ENCODE peak calls at places on chromosomes 5 and 9, in seven cellular contexts. H is PC-3, N is DMS53, C is HFF-Myc, E is spleen, K is mesendoderm, L is hypothalamus. S is an unnamed sample.

GRCh38 chr5:140631831-140632365 is 1.1 kb downstream of the CD14 start:
- DNase-seq in K (no peak), L (no peak), N (peak), E (peak), C (no peak), H (no peak), S (no peak)

GRCh38 chr9:135154050-135154570 is 66.6 kb downstream of the OLFM1 start:
- DNase-seq in C (no peak), L (no peak), N (no peak), K (no peak), H (no peak), E (no peak), S (no peak)

GRCh38 chr5:127064253-127064652 is 9.0 kb downstream of the C5orf63 start:
- DNase-seq in N (no peak), E (no peak), L (no peak), H (no peak), K (no peak), C (no peak), S (no peak)

GRCh38 chr5:127440831-127441230 is 76.6 kb upstream of the PRRC1 start:
- DNase-seq in L (no peak), H (no peak), N (no peak), K (no peak), E (no peak), C (no peak), S (no peak)

GRCh38 chr5:141692919-141693848 is 11.2 kb upstream of the ARAP3 start:
- DNase-seq in H (no peak), N (peak), E (no peak), C (no peak), L (no peak), K (no peak), S (no peak)

GRCh38 chr5:10457682-10458574 is 16.2 kb downstream of the ROPN1L start:
- DNase-seq in E (peak), K (peak), C (no peak), H (peak), N (peak), L (no peak), S (no peak)

GRCh38 chr5:149809919-149810691 is 80.0 kb downstream of the PPARGC1B start:
- DNase-seq in H (no peak), E (peak), K (peak), N (peak), L (no peak), C (no peak), S (no peak)

GRCh38 chr9:35725362-35725761 is 6.6 kb downstream of the TLN1 start:
- DNase-seq in L (no peak), N (no peak), C (no peak), E (no peak), K (peak), H (no peak), S (no peak)

GRCh38 chr9:136264046-136264802 is 18.6 kb upstream of the QSOX2 start:
- DNase-seq in L (no peak), N (no peak), K (no peak), C (no peak), E (no peak), H (no peak), S (no peak)

GRCh38 chr5:180821538-180821937 is 18.9 kb upstream of the MGAT1 start:
- DNase-seq in H (no peak), K (no peak), L (no peak), N (no peak), C (no peak), E (no peak), S (no peak)

GRCh38 chr5:139985733-139986132 is 57.4 kb downstream of the NRG2 start:
- DNase-seq in C (peak), L (no peak), E (no peak), H (peak), K (peak), N (peak), S (peak)

GRCh38 chr5:139975306-139975705 is 67.8 kb downstream of the NRG2 start:
- DNase-seq in H (no peak), K (no peak), C (no peak), E (no peak), N (no peak), L (no peak), S (no peak)

GRCh38 chr9:12798066-12798770 is 23.4 kb downstream of the LURAP1L start:
- DNase-seq in E (no peak), N (peak), H (peak), K (no peak), L (no peak), C (no peak), S (no peak)